ENCODE peak calls at places on chromosomes 4 and X, in ten cellular contexts. P is effector memory CD4-positive, alpha-beta T cell; K is A673; R is CD8-positive, alpha-beta memory T cell; O is cardiac muscle cell; Y is H9; F is lower lobe of right lung; C is IMR-90; G is ascending aorta; W is lung. U is an unnamed sample. For H3K9me3, the result is how much of the 10 kb centered on the place peaks cover.

GRCh38 chr4:128349921-128350320 is 62.3 kb upstream of the PGRMC2 start:
- DNase-seq in P (no peak), K (no peak), R (no peak), O (no peak), Y (peak), F (no peak), C (peak), G (no peak), W (no peak), U (no peak)

GRCh38 chr4:74223801-74224200 is 65.9 kb downstream of the MTHFD2L start:
- DNase-seq in P (no peak), K (peak), R (no peak), O (no peak), Y (no peak), F (no peak), C (peak), G (no peak), W (no peak), U (no peak)

GRCh38 chr4:3310301-3311094 is 17.7 kb downstream of the RGS12 start:
- DNase-seq in P (no peak), K (no peak), R (no peak), O (no peak), Y (peak), F (no peak), C (no peak), G (no peak), W (no peak), U (no peak)

GRCh38 chr4:23373269-23373668 is 516.6 kb downstream of the PPARGC1A start:
- DNase-seq in P (no peak), K (no peak), R (no peak), O (peak), Y (no peak), F (peak), C (peak), G (no peak), W (peak), U (no peak)

GRCh38 chr4:177155454-177155853 is 154.2 kb upstream of the NEIL3 start:
- DNase-seq in P (no peak), K (no peak), R (no peak), O (no peak), Y (peak), F (no peak), C (no peak), G (no peak), W (no peak), U (no peak)

GRCh38 chr4:37977471-37978452 is 17.6 kb downstream of the PTTG2 start:
- DNase-seq in P (peak), K (peak), R (peak), O (peak), Y (no peak), F (peak), C (peak), G (peak), W (peak), U (peak)

GRCh38 chr4:173935622-173936405 is 347.7 kb downstream of the FBXO8 start:
- DNase-seq in P (no peak), K (no peak), R (no peak), O (no peak), Y (no peak), F (no peak), C (peak), G (no peak), W (no peak), U (no peak)

GRCh38 chrX:24333371-24333770 is 19.5 kb upstream of the SUPT20HL2 start:
- DNase-seq in P (no peak), K (peak), R (no peak), O (no peak), Y (no peak), F (no peak), C (no peak), G (no peak), W (no peak), U (no peak)

GRCh38 chr4:134636332-134637055 is 434.9 kb upstream of the PABPC4L start:
- DNase-seq in P (no peak), K (no peak), R (no peak), O (no peak), Y (no peak), F (no peak), C (no peak), G (no peak), W (no peak), U (no peak)

GRCh38 chr4:7155611-7156071 is 36.7 kb upstream of the SORCS2 start:
- DNase-seq in P (no peak), K (no peak), R (no peak), O (no peak), Y (peak), F (peak), C (no peak), G (no peak), W (no peak), U (no peak)

GRCh38 chrX:40108084-40108958 is 10.6 kb upstream of the BCOR start:
- DNase-seq in P (no peak), K (peak), R (no peak), O (peak), Y (peak), F (peak), C (no peak), G (no peak), W (no peak), U (no peak)

GRCh38 chrX:23656684-23657083 is 10.6 kb upstream of the PRDX4 start:
- DNase-seq in P (no peak), K (no peak), R (no peak), O (no peak), Y (no peak), F (no peak), C (peak), G (no peak), W (no peak), U (no peak)

GRCh38 chrX:109830157-109830703 is 97.2 kb upstream of the ACSL4 start:
- DNase-seq in P (no peak), K (no peak), R (no peak), O (no peak), Y (no peak), F (no peak), C (no peak), G (no peak), W (no peak), U (no peak)

DNA sequence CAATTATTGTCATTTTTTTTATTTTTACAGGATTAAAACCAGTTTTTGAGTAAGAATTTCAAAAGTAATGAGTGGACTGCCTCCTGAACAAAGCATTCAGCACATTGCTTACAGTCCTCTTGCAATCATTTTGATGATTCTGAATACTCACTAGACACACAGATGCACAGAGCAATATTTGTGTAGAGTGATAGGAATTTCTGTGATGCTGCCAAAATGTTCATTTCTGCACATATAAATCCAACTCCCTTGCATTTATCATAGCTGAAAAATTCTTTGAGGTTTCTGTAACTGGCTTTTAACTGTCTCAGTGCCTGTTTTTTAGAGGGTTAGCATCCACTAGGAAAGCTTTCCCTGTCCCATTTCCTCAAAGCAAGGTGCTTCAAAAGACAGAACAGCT is 234.7 kb upstream of the SLIT2 start:
- DNase-seq in P (no peak), K (no peak), R (no peak), O (no peak), Y (no peak), F (no peak), C (peak), G (no peak), W (no peak), U (no peak)
- H3K9me3 ChIP-seq in P (under half), K (under half), R (under half), O (under half), Y (under half), F (under half), C (under half), G (under half), W (under half), U (under half)

DNA sequence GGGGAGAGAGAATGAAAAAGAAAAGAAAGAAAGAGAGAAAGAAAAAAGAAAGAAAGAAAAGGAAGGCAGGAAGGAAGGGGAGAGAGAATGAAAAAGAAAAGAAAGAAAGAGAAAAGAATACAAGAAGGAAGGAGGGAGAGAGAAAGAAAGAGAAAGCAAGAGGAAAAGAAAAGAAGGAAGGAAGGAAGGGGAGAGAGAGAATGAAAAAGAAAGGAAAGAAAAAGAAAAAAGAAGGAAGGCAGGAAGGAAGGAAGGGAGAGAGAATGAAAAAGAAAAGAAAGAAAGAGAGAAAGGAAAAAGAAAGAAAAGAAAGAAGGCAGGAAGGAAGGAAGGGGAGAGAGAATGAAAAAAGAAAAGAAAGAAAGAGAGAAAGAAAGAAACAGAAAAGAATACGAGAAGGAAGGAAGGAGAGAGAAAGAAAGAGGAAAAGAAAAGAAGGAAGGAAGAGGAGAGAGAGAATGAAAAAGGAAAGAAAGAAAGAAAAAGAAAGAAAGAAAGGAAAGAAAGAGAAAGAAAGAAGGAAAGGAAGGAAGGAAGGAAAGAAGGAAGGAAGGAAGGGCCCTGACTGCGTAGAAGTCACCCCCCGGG is 15.1 kb upstream of the P2RY8 start:
- DNase-seq in P (no peak), K (no peak), R (no peak), O (no peak), Y (no peak), F (no peak), C (no peak), G (no peak), W (no peak), U (no peak)
- H3K9me3 ChIP-seq in P (under half), K (under half), R (under half), O (under half), Y (under half), F (under half), C (under half), G (under half), W (under half), U (under half)

DNA sequence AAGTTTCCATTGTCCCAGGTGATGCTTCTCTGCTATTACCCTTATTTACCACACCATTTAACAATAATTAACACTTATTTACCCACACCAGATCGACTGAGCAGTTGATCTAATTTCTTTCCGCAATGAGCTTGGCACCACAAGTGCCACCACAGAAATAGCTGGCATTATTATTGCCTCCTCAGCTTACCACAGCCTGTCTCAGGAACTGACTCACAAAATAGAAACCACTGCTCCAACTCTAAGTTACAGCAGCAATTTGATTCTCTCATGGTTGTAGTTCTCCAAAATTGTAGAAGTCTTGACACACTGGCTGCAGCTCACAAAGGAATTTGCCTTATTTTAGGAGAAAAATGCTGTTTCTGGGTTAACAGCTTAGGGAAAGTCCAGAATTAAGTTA is 22.5 kb downstream of the ZNF721 start:
- DNase-seq in P (no peak), K (no peak), R (no peak), O (no peak), Y (no peak), F (no peak), C (peak), G (no peak), W (no peak), U (no peak)
- H3K9me3 ChIP-seq in P (under half), K (under half), R (under half), O (under half), Y (under half), F (under half), C (under half), G (under half), W (under half), U (under half)

GRCh38 chr4:42672359-42673083 is 15.6 kb upstream of the ATP8A1 start:
- DNase-seq in P (no peak), K (no peak), R (no peak), O (no peak), Y (no peak), F (no peak), C (no peak), G (no peak), W (no peak), U (no peak)

GRCh38 chr4:42676066-42676951 is 19.4 kb upstream of the ATP8A1 start:
- DNase-seq in P (no peak), K (no peak), R (no peak), O (no peak), Y (no peak), F (no peak), C (no peak), G (no peak), W (no peak), U (no peak)

GRCh38 chr4:42673084-42673429 is 16.2 kb upstream of the ATP8A1 start:
- DNase-seq in P (no peak), K (no peak), R (no peak), O (peak), Y (no peak), F (peak), C (no peak), G (no peak), W (peak), U (no peak)

DNA sequence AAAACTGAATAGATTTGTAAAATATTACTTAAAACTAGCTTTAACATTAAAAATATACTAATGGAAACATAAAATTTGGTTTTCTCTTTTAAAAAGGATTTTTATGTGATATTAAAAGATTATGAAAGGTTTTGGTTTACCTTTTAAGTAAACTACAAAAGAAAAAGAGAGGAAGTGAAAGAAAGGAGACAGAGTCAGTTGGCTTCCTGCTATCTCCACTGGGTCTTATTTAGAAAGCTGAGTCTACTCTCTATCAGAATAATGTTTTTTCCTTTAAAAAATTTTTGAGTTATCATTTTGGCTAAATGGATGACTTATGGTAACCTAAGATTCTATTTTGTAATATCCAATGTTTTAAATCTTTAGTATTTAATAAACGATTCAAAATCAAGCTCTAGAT is 21.6 kb upstream of the ATP8A1 start:
- DNase-seq in P (no peak), K (no peak), R (no peak), O (no peak), Y (no peak), F (no peak), C (no peak), G (no peak), W (no peak), U (no peak)
- H3K9me3 ChIP-seq in P (under half), K (under half), R (under half), O (under half), Y (under half), F (under half), C (under half), G (under half), W (under half), U (under half)